ENCODE peak calls at places on chromosome 6, in six cellular contexts. X is Peyer's patch, K is tibial artery, R is right lobe of liver, Z is GM12878, F is HCT116. J is an unnamed sample. For H3K27me3, the result is how much of the 10 kb centered on the place peaks cover.

GRCh38 chr6:159935065-159935464 is 33.8 kb upstream of the IGF2R start:
- DNase-seq in K (no peak), R (no peak), X (no peak), F (no peak), Z (no peak), J (no peak)

GRCh38 chr6:112480551-112480950 is 133.4 kb downstream of the RFPL4B start:
- DNase-seq in Z (no peak), X (no peak), R (no peak), K (no peak), F (no peak), J (no peak)

GRCh38 chr6:15096894-15097837 is 148.7 kb upstream of the JARID2 start:
- DNase-seq in F (no peak), R (no peak), Z (no peak), K (no peak), X (no peak), J (no peak)

GRCh38 chr6:14178083-14178445 is 60.5 kb downstream of the CD83 start:
- DNase-seq in Z (no peak), X (no peak), R (no peak), F (no peak), K (no peak), J (no peak)

GRCh38 chr6:73131706-73132105 is 93.6 kb downstream of the KHDC1L start:
- DNase-seq in X (no peak), K (no peak), R (no peak), Z (no peak), F (no peak), J (no peak)

GRCh38 chr6:12602951-12603710 is 113.4 kb upstream of the PHACTR1 start:
- DNase-seq in F (peak), R (no peak), X (no peak), K (peak), Z (no peak), J (no peak)

GRCh38 chr6:12049165-12049564 is 37.1 kb downstream of the HIVEP1 start:
- DNase-seq in X (no peak), K (no peak), R (no peak), F (no peak), Z (no peak), J (no peak)

GRCh38 chr6:110898111-110898510 is 23.5 kb downstream of the AMD1 start:
- DNase-seq in F (no peak), K (no peak), Z (no peak), X (no peak), R (no peak), J (no peak)

GRCh38 chr6:36035240-36035639 is 7.6 kb downstream of the MAPK14 start:
- DNase-seq in Z (no peak), X (no peak), K (no peak), F (no peak), R (no peak), J (no peak)

GRCh38 chr6:113047148-113047547 is 700.0 kb downstream of the RFPL4B start:
- DNase-seq in K (no peak), F (no peak), Z (no peak), R (no peak), X (no peak), J (no peak)

GRCh38 chr6:157119502-157120027 is 203.8 kb downstream of the TMEM242 start:
- DNase-seq in F (no peak), K (no peak), R (no peak), Z (no peak), X (no peak), J (no peak)

GRCh38 chr6:53615633-53616449 is 49.7 kb downstream of the KLHL31 start:
- DNase-seq in Z (no peak), F (peak), X (no peak), K (no peak), R (no peak), J (no peak)

GRCh38 chr6:30107756-30108155 is 5.1 kb downstream of the TRIM31 start:
- DNase-seq in F (no peak), X (no peak), Z (no peak), R (no peak), K (no peak), J (no peak)

GRCh38 chr6:116392158-116393032 is 21.6 kb downstream of the DSE start:
- DNase-seq in F (no peak), R (no peak), K (no peak), Z (no peak), X (no peak), J (no peak)

GRCh38 chr6:41672016-41672415 is 33.7 kb downstream of the MDFI start:
- DNase-seq in R (no peak), X (no peak), Z (no peak), F (no peak), K (no peak), J (no peak)

GRCh38 chr6:193773-194310 is 98.4 kb upstream of the DUSP22 start:
- DNase-seq in F (no peak), X (no peak), Z (peak), R (no peak), K (no peak), J (no peak)

GRCh38 chr6:107116328-107116892 is 1.1 kb upstream of the BEND3 start:
- DNase-seq in R (no peak), Z (no peak), K (no peak), X (peak), F (no peak), J (no peak)

GRCh38 chr6:134198093-134198492 is 119.8 kb downstream of the SGK1 start:
- DNase-seq in X (no peak), R (no peak), Z (no peak), K (no peak), F (no peak), J (no peak)

GRCh38 chr6:88806728-88807127 is 156.7 kb downstream of the RNGTT start:
- DNase-seq in K (no peak), X (no peak), Z (no peak), F (no peak), R (no peak), J (no peak)

GRCh38 chr6:88810089-88810488 is 153.3 kb downstream of the RNGTT start:
- DNase-seq in R (no peak), X (no peak), Z (no peak), F (no peak), K (no peak), J (no peak)

GRCh38 chr6:88807622-88808021 is 155.8 kb downstream of the RNGTT start:
- DNase-seq in F (no peak), X (no peak), R (no peak), Z (no peak), K (no peak), J (no peak)

GRCh38 chr6:88808381-88808780 is 155.0 kb downstream of the RNGTT start:
- DNase-seq in X (no peak), Z (no peak), K (no peak), F (no peak), R (no peak), J (no peak)

DNA sequence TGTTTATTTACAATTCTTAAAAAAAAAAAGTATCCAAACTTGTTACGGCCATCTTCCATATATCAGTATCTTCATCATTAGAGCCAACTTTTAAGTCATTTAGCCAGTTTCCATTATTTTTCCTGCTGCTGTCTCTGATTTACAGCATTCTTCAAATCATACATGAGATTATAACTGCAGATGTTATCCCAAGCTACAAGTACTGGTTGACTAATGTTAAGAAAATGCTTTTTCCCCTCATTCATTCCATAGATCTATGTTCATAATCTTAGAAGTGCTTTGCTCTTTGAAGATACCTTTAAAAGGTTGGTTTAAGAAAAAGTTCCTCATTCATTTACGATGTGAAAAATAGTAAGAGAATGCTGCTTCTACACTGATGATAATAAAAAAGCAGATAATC is 158.7 kb downstream of the RNGTT start:
- DNase-seq in X (no peak), K (no peak), R (no peak), F (no peak), Z (no peak), J (no peak)
- H3K27me3 ChIP-seq in X (under half), K (under half), R (under half), F (under half), Z (under half), J (under half)

GRCh38 chr6:10487668-10488327 is 33.4 kb upstream of the GCNT2 start:
- DNase-seq in R (no peak), X (no peak), Z (no peak), F (no peak), K (no peak), J (no peak)

GRCh38 chr6:10486215-10486614 is 34.9 kb upstream of the GCNT2 start:
- DNase-seq in F (no peak), R (no peak), X (no peak), K (no peak), Z (no peak), J (no peak)

GRCh38 chr6:10481101-10481500 is 40.0 kb upstream of the GCNT2 start:
- DNase-seq in Z (no peak), R (no peak), X (no peak), F (no peak), K (no peak), J (no peak)

GRCh38 chr6:10482636-10483257 is 38.4 kb upstream of the GCNT2 start:
- DNase-seq in Z (no peak), K (no peak), X (no peak), R (no peak), F (no peak), J (no peak)

GRCh38 chr6:10485406-10485805 is 35.7 kb upstream of the GCNT2 start:
- DNase-seq in R (no peak), F (no peak), K (no peak), X (no peak), Z (no peak), J (no peak)
- H3K27ac ChIP-seq in R (no peak), F (no peak), K (no peak), X (no peak), Z (no peak), J (no peak)

DNA sequence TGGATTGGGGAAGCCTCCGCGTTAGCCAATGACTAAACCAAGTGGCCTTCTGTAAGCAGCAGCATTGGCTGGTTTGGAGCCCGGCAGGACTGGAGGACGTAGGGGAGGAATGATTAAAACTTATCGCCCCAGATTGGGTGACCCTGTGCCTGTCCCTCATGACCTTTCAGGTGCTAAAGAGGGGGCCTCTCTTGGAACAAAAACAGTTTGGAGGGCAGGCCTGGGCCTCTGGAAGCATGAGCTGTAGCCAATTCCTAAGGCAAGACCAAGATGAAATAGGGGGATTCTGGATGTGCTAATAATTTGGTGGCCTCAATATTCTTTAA is 1.4 kb downstream of the GMPR start:
- DNase-seq in R (peak), X (no peak), Z (no peak), K (peak), F (peak), J (no peak)
- H3K27me3 ChIP-seq in R (under half), X (under half), Z (under half), K (under half), F (under half), J (under half)

GRCh38 chr6:86937219-86938079 is at the start of gene HTR1E:
- DNase-seq in Z (no peak), X (peak), F (peak), R (peak), K (no peak), J (peak)

GRCh38 chr6:86934365-86934764 is 3.0 kb upstream of the HTR1E start:
- DNase-seq in Z (no peak), X (no peak), F (no peak), R (no peak), K (no peak), J (no peak)

GRCh38 chr6:86938814-86939213 is 1.5 kb downstream of the HTR1E start:
- DNase-seq in X (no peak), F (no peak), R (no peak), K (no peak), Z (no peak), J (no peak)

GRCh38 chr6:86936834-86937218 is 502 bp upstream of the HTR1E start:
- DNase-seq in Z (no peak), K (no peak), R (no peak), F (no peak), X (no peak), J (no peak)
- H3K27ac ChIP-seq in Z (no peak), K (no peak), R (no peak), F (no peak), X (no peak), J (no peak)

DNA sequence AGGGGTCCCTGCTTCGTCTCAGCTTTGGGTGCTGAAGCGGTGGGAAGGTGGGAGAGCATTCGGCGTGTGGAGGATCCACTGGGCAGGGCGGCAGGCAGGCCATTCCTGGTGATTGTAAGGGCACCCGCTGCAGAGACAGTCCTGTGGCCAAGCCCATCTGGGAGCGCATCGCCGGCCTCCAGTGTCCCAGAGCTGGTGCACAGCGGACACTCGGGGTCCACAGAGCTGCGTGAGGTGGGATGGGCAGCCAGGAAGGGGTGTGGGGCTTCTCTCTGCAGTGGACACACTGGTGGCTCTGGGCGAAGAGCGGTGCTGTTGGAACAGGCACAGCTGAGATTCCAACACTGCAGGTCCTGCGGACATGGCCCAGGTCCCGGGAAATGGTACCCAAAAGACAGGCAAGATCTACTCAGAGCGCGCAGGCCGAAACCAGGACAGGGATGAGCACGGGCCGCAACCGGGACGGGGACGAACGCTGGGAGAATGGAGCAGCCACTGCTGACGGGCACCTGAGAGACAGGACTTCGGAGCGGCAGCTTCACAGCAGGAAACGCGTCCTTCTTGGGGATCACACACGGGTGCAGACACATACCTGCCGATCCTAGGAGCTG is 188.2 kb downstream of the ERMARD start:
- DNase-seq in X (no peak), R (no peak), K (no peak), Z (no peak), F (no peak), J (no peak)
- H3K27me3 ChIP-seq in X (under half), R (under half), K (half or more), Z (under half), F (under half), J (under half)

DNA sequence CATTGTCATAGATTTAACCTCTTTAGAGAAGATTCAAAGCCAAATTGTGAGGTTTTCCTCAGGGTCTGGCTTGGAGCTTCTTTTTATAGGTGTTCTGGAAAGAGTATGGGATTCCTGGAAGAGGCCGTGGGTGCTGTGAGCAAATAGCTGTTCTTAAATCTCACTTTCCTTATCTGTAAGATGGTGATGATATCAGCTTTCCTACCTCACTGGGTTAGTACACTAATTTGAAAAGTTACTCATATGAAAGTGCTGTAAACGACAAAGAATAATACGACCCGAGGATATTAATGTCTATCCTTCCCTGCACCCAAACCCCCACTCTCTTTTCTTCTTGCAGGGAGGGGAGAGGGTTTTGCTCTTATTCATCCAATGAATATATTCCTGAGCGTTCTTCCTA is 116.9 kb upstream of the ENPP5 start:
- DNase-seq in F (no peak), X (no peak), Z (no peak), R (no peak), K (no peak), J (no peak)
- H3K27ac ChIP-seq in F (no peak), X (no peak), Z (no peak), R (no peak), K (no peak), J (no peak)

GRCh38 chr6:28589234-28589951 is 63.7 kb downstream of the GPX5 start:
- DNase-seq in Z (peak), R (no peak), K (no peak), F (peak), X (no peak), J (peak)

GRCh38 chr6:28586273-28586672 is 60.6 kb downstream of the GPX5 start:
- DNase-seq in K (no peak), Z (no peak), F (no peak), R (no peak), X (no peak), J (no peak)

GRCh38 chr6:28587011-28587745 is 61.5 kb downstream of the GPX5 start:
- DNase-seq in R (peak), F (no peak), Z (no peak), K (no peak), X (peak), J (peak)

GRCh38 chr6:28589952-28590340 is 64.3 kb downstream of the GPX5 start:
- DNase-seq in K (no peak), X (no peak), Z (no peak), R (no peak), F (no peak), J (no peak)

GRCh38 chr6:28587746-28588075 is 62.0 kb downstream of the GPX5 start:
- DNase-seq in F (no peak), X (no peak), K (no peak), Z (no peak), R (no peak), J (no peak)
- H3K27me3 ChIP-seq in F (under half), X (under half), K (under half), Z (under half), R (under half), J (under half)

DNA sequence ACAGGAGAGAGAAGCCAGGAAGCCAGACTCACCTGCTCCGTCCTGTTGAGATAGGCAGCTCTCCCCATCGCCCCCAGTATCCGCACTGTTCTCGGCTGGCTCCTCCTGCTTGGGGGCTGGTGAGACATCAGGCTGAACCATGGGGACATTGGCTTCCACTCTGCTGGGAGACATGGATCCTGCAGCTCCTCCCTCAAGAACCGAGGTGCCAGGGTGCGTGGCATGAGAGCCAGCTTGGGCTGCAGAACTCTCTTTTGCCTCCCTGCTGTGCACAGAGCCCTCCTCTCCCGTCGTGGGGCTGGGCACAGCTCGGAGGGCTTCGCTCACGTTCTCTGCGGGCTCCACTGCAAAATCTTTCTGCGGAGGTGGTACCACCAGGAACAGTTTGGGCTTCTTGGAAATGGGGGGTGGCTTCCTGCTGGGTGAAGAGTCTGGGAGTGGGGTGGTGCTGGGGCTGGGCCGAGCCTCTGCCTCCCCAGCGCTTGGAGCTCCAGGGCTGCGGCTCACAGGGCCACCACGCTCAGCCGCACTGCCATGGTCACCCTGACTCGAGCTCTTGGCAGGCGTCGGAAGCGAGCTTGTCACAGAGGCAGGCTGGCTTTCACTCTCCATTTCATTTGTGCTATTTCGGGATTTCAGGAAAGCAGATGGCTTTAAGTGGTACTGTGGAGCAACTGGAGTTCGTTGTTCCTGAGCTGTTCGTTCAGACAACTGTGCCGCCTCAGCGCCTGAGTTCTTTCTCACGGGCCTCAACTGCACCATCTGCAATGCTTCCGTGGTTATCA is 26.5 kb downstream of the HEBP2 start:
- DNase-seq in X (no peak), K (no peak), Z (no peak), R (no peak), F (no peak), J (no peak)
- H3K27ac ChIP-seq in X (no peak), K (no peak), Z (no peak), R (no peak), F (no peak), J (no peak)

J was measured in ovary.